ENCODE peak calls at places on chromosomes 16 and 17, in six cellular contexts. K is stomach, O is kidney epithelial cell, H is BJ, P is BE2C, X is RWPE2. B is an unnamed sample.

GRCh38 chr17:76250141-76250540 is 9.8 kb upstream of the RNF157 start:
- DNase-seq in P (no peak), O (no peak), K (no peak), H (no peak), X (no peak), B (no peak)

GRCh38 chr16:1093284-1094123 is 2.5 kb downstream of the C1QTNF8 start:
- DNase-seq in X (no peak), P (peak; percentile 69), K (no peak), O (no peak), H (no peak), B (no peak)

GRCh38 chr16:75497558-75497957 is 2.3 kb upstream of the CHST6 start:
- DNase-seq in X (no peak), H (no peak), P (no peak), O (no peak), K (no peak), B (no peak)

GRCh38 chr17:40952675-40953074 is 14.1 kb downstream of the KRT39 start:
- DNase-seq in P (no peak), K (no peak), O (peak; percentile 71), H (peak; percentile 91), X (no peak), B (no peak)

GRCh38 chr16:27543801-27544200 is 5.9 kb downstream of the GTF3C1 start:
- DNase-seq in X (no peak), H (no peak), K (no peak), O (no peak), P (no peak), B (no peak)

GRCh38 chr16:53882310-53882709 is 178.4 kb downstream of the FTO start:
- DNase-seq in P (no peak), O (no peak), X (no peak), H (no peak), K (no peak), B (no peak)

GRCh38 chr17:70780031-70780430 is 610.7 kb downstream of the KCNJ2 start:
- DNase-seq in O (no peak), P (no peak), X (no peak), H (no peak), K (no peak), B (no peak)

GRCh38 chr16:47511882-47512281 is 50.8 kb downstream of the PHKB start:
- DNase-seq in K (no peak), P (no peak), O (no peak), X (no peak), H (no peak), B (no peak)

GRCh38 chr17:57988301-57989010 is 402 bp upstream of the VEZF1 start:
- DNase-seq in K (peak; percentile 68), P (peak; percentile 79), O (no peak), X (no peak), H (no peak), B (no peak)

GRCh38 chr17:52106638-52107261 is 51.8 kb downstream of the CA10 start:
- DNase-seq in O (no peak), P (peak; percentile 64), H (no peak), K (peak; percentile 50), X (no peak), B (no peak)

GRCh38 chr16:88560722-88561484 is 9.3 kb upstream of the ZC3H18 start:
- DNase-seq in X (no peak), O (no peak), P (no peak), H (no peak), K (no peak), B (no peak)

GRCh38 chr16:29811896-29812665 is at the start of gene PRRT2:
- DNase-seq in X (no peak), O (no peak), P (peak; percentile 84), H (no peak), K (no peak), B (peak; percentile 50)

GRCh38 chr17:57025876-57026275 is 47.9 kb downstream of the SCPEP1 start:
- DNase-seq in O (no peak), P (no peak), X (no peak), H (no peak), K (no peak), B (no peak)

GRCh38 chr17:8382052-8382879 is 727 bp downstream of the RPL26 start:
- DNase-seq in K (no peak), X (no peak), O (no peak), P (no peak), H (no peak), B (no peak)

GRCh38 chr17:40879026-40879425 is 6.0 kb downstream of the KRT20 start:
- DNase-seq in K (no peak), X (no peak), O (no peak), H (no peak), P (no peak), B (no peak)

GRCh38 chr17:39027037-39027436 is 59.8 kb upstream of the FBXO47 start:
- DNase-seq in X (no peak), O (no peak), H (no peak), K (peak; percentile 76), P (peak; percentile 33), B (no peak)

GRCh38 chr16:6918661-6919060 is 414.0 kb upstream of the RBFOX1 start:
- DNase-seq in H (no peak), X (no peak), K (no peak), O (no peak), P (no peak), B (no peak)

GRCh38 chr17:48576479-48577309 is 1.5 kb downstream of the HOXB4 start:
- DNase-seq in H (no peak), X (no peak), P (no peak), O (no peak), K (no peak), B (no peak)

GRCh38 chr17:42178817-42179216 is 2.1 kb downstream of the KCNH4 start:
- DNase-seq in X (no peak), O (no peak), K (no peak), P (no peak), H (no peak), B (no peak)

GRCh38 chr17:15306406-15306970 is 34.9 kb downstream of the TEKT3 start:
- DNase-seq in K (no peak), H (no peak), O (no peak), P (no peak), X (no peak), B (no peak)

GRCh38 chr16:90048347-90048722 is 28.8 kb downstream of the PRDM7 start:
- DNase-seq in P (no peak), X (no peak), H (no peak), K (no peak), O (no peak), B (no peak)

GRCh38 chr17:77425791-77426641 is 285.2 kb downstream of the SEC14L1 start:
- DNase-seq in P (peak; percentile 85), X (peak; percentile 95), H (no peak), K (no peak), O (no peak), B (no peak)

GRCh38 chr17:46727572-46728348 is 90.7 kb downstream of the WNT3 start:
- DNase-seq in P (no peak), X (no peak), K (no peak), O (peak; percentile 53), H (peak; percentile 70), B (no peak)

GRCh38 chr17:38702900-38703741 is 2.0 kb upstream of the MLLT6 start:
- DNase-seq in K (peak; percentile 39), O (no peak), P (no peak), H (no peak), X (no peak), B (no peak)

DNA sequence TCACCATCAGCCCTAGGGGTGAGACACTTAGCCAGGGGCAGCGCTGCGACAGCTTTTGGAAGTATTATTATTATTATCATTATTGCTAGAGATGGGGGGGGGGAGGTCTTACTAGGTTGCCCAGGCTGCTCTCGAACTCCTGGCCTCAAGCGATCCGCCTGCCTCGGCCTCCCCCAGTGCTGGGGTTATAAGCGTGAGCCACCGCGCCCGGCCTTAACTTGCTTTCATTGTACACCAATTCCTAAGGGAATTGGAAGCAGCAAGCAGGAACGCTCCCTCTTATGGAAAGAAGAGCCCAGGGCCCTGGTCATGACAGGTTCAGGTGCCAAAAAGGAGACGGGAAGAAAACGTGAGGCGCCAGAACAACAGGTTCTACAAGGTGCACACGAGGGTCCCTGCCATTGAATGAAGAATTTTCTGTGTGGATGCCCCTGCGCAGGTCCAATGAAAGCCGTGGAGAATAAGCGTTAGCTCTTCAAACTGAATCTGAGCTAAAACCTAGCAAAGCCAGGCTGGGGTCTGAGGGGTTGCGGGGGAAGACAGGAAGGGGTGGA is 522 bp upstream of the RPL38 start:
- DNase-seq in O (no peak), X (no peak), K (no peak), P (peak; percentile 41), H (no peak), B (no peak)
- H3K4me3 ChIP-seq in O (no peak overlapping the region), X (peak overlapping the region; percentile 88), K (peak overlapping the region; percentile 63), P (peak overlapping the region; percentile 100), H (no peak overlapping the region), B (peak overlapping the region; percentile 91)

DNA sequence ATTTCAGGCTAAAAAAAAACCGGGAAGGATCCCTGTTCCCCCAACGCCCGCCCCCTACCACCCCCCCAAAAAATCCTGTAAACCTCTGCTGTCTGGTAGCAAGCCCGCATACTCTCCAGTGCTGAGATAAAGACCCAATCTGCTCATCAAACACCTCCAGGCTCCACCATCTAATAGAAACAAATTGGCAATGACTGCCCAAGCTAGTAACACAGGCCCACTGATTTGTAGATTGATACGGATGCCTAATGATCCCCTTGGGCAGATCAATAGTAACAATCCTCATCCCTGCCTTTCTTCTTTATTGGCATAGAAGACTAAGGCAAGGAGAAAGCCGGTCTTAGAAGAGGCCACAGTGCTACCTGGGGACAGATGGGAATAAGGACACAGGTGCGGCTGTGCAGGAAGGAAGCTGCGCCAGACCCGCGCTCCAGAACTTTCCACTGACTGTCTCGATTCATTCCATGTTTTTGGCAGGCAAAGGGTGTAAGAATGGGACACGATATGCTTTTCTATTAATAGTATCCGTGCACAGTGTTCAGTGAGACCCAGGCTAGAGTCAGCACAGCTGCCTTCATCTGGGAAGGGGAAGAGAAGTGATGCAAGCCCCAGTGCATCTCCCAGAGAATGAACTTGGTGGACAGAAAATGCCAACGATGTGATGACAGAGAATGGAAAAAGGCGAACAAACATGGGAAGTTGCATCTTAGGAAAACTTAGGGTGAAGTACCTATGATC is 407.6 kb upstream of the PSMD7 start:
- DNase-seq in K (no peak), X (no peak), P (no peak), O (no peak), H (no peak), B (no peak)
- H3K36me3 ChIP-seq in K (no peaks in the 10 kb centered on the region), X (no peaks in the 10 kb centered on the region), P (no peaks in the 10 kb centered on the region), O (no peaks in the 10 kb centered on the region), H (no peaks in the 10 kb centered on the region), B (no peaks in the 10 kb centered on the region)

DNA sequence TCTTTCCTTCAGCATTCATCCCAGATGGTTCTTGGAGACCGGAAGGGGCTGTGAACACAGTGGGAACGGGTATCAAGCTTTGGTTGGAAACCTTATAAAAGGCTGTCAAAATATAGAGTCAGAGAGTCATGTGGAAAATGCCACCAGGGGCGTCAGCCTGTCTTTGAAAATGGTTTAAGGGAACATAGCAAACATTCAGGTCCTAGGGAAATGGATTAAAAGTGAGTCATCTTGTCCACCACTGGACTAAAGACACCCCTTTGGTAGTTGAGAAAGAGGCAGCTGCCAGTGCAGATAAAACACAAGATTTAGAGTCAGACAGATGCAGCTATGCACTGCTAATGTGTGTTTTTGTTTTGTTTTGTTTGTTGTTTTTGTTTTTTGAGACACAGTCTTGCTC is 47.8 kb upstream of the BCO1 start:
- DNase-seq in P (no peak), O (no peak), X (no peak), K (no peak), H (no peak), B (no peak)
- H3K27me3 ChIP-seq in P (no peaks in the 10 kb centered on the region), O (no peaks in the 10 kb centered on the region), X (no peaks in the 10 kb centered on the region), K (no peaks in the 10 kb centered on the region), H (peaks cover 1% of the 10 kb centered on the region), B (no peaks in the 10 kb centered on the region)

DNA sequence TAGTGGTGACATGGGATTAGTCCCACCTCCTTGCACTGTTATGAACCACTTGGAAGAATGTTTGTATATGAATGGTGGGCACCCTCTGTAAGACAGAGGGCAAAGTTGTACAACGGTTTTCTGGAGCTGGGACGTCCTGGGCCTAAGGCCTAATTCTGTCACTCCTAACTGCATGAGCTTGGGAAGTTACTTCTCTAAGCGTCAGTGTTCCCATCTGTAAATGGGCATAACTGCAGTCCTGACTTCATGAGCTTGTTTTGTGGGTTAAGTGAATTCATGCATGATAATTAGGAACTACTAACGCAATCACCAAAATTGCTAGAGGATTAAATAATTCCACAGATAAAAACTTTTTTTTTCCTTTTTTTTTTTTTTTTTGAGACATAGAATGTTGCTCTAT is 1.8 kb downstream of the TBC1D16 start:
- DNase-seq in X (no peak), K (no peak), H (no peak), P (no peak), O (no peak), B (no peak)
- H3K4me3 ChIP-seq in X (no peak overlapping the region), K (no peak overlapping the region), H (no peak overlapping the region), P (no peak overlapping the region), O (no peak overlapping the region), B (no peak overlapping the region)

B was measured in thoracic aorta.